ENCODE peak calls at places on chromosomes 3 and 15, in four cellular contexts. One of them, this sample, is unnamed. For H3K9me3, the result is how much of the 10 kb centered on the place peaks cover.

GRCh38 chr3:45976191-45977091 is 19.2 kb downstream of the FYCO1 start:
- DNase-seq in GM12878: no peak
- DNase-seq in transverse colon: no peak
- DNase-seq in esophagus muscularis mucosa: no peak
- DNase-seq in this sample: no peak

GRCh38 chr3:66609660-66610547 is 109.1 kb upstream of the LRIG1 start:
- DNase-seq in GM12878: no peak
- DNase-seq in transverse colon: no peak
- DNase-seq in esophagus muscularis mucosa: no peak
- DNase-seq in this sample: no peak

GRCh38 chr3:37308247-37308646 is 133.9 kb upstream of the LRRFIP2 start:
- DNase-seq in GM12878: no peak
- DNase-seq in transverse colon: no peak
- DNase-seq in esophagus muscularis mucosa: no peak
- DNase-seq in this sample: no peak

GRCh38 chr3:107810195-107811071 is 280.4 kb downstream of the CD47 start:
- DNase-seq in GM12878: peak
- DNase-seq in transverse colon: no peak
- DNase-seq in esophagus muscularis mucosa: no peak
- DNase-seq in this sample: no peak

GRCh38 chr3:115808239-115808638 is 184.9 kb downstream of the GAP43 start:
- DNase-seq in GM12878: no peak
- DNase-seq in transverse colon: no peak
- DNase-seq in esophagus muscularis mucosa: no peak
- DNase-seq in this sample: no peak

GRCh38 chr15:83166218-83166617 is 41.4 kb downstream of the HDGFL3 start:
- DNase-seq in GM12878: no peak
- DNase-seq in transverse colon: no peak
- DNase-seq in esophagus muscularis mucosa: no peak
- DNase-seq in this sample: no peak

GRCh38 chr3:188482929-188483328 is 329.0 kb downstream of the LPP start:
- DNase-seq in GM12878: no peak
- DNase-seq in transverse colon: no peak
- DNase-seq in esophagus muscularis mucosa: no peak
- DNase-seq in this sample: no peak

GRCh38 chr3:120093923-120094775 is at the start of gene GSK3B:
- DNase-seq in GM12878: no peak
- DNase-seq in transverse colon: peak
- DNase-seq in esophagus muscularis mucosa: no peak
- DNase-seq in this sample: peak

GRCh38 chr15:66566963-66567531 is 1.2 kb upstream of the LCTL start:
- DNase-seq in GM12878: peak
- DNase-seq in transverse colon: peak
- DNase-seq in esophagus muscularis mucosa: no peak
- DNase-seq in this sample: peak

GRCh38 chr15:96146711-96147110 is 183.8 kb upstream of the NR2F2 start:
- DNase-seq in GM12878: no peak
- DNase-seq in transverse colon: no peak
- DNase-seq in esophagus muscularis mucosa: no peak
- DNase-seq in this sample: no peak

GRCh38 chr15:100818927-100819326 is 60.7 kb upstream of the ALDH1A3 start:
- DNase-seq in GM12878: no peak
- DNase-seq in transverse colon: no peak
- DNase-seq in esophagus muscularis mucosa: no peak
- DNase-seq in this sample: no peak

GRCh38 chr3:146218880-146219866 is 31.7 kb downstream of the PLSCR4 start:
- DNase-seq in GM12878: no peak
- DNase-seq in transverse colon: peak
- DNase-seq in esophagus muscularis mucosa: no peak
- DNase-seq in this sample: no peak

GRCh38 chr15:90889313-90889730 is 5.0 kb downstream of the FES start:
- DNase-seq in GM12878: no peak
- DNase-seq in transverse colon: no peak
- DNase-seq in esophagus muscularis mucosa: no peak
- DNase-seq in this sample: peak

GRCh38 chr15:82228750-82229149 is 33.8 kb downstream of the EFL1 start:
- DNase-seq in GM12878: no peak
- DNase-seq in transverse colon: no peak
- DNase-seq in esophagus muscularis mucosa: no peak
- DNase-seq in this sample: no peak

GRCh38 chr3:59749291-59749690 is 699.5 kb upstream of the CFAP20DC start:
- DNase-seq in GM12878: no peak
- DNase-seq in transverse colon: no peak
- DNase-seq in esophagus muscularis mucosa: no peak
- DNase-seq in this sample: no peak

GRCh38 chr15:40053234-40054055 is 14.5 kb upstream of the SRP14 start:
- DNase-seq in GM12878: no peak
- DNase-seq in transverse colon: no peak
- DNase-seq in esophagus muscularis mucosa: no peak
- DNase-seq in this sample: peak

GRCh38 chr3:112689989-112690388 is 49.0 kb upstream of the CCDC80 start:
- DNase-seq in GM12878: no peak
- DNase-seq in transverse colon: no peak
- DNase-seq in esophagus muscularis mucosa: no peak
- DNase-seq in this sample: no peak

DNA sequence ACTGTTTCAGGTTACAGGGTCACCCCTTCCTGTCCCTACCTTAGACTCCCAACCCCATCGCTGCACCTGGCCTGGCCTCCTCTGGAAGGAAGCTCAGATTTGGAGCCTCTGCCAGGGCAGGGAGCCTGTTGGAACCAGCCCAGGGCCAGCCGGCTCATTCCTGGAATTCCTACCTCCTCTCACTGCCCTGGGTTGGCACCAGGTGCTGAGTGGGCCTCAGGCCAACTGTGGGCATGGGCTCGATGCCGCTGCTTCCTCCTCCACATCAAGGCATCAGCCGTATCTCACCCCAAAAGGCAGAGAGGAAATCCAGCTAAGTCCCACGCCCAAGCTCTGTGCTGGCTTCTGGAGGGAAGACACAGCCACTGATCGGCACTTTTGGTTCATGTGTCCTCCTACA is 42.1 kb downstream of the KLHL25 start:
- DNase-seq in GM12878: no peak
- DNase-seq in transverse colon: no peak
- DNase-seq in esophagus muscularis mucosa: no peak
- DNase-seq in this sample: peak
- TF ChIP-seq POLR2AphosphoS5 in GM12878: no peak
- TF ChIP-seq POLR2AphosphoS5 in transverse colon: no peak
- TF ChIP-seq POLR2AphosphoS5 in esophagus muscularis mucosa: no peak
- TF ChIP-seq POLR2AphosphoS5 in this sample: no peak

DNA sequence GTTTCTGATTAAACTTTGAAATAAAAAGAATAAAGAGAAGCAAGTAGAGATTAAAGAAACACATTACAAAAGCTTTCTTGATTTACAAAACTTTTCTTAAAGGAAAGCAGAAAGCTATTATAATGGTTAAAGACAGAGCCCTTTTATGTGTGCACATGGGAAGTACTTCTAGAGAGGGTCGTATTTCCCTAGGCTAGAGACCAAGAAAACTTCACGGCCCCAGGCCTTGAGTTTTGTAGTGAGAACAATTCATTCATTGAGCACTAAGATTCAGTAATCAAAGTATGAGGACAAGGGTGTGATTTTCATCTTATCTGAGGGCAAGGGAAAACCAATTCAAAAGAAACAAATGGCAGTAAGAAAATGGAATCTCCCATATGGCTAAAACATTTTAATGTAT is 854.1 kb downstream of the ROBO1 start:
- DNase-seq in GM12878: no peak
- DNase-seq in transverse colon: no peak
- DNase-seq in esophagus muscularis mucosa: no peak
- DNase-seq in this sample: no peak
- TF ChIP-seq POLR2A in GM12878: no peak
- TF ChIP-seq POLR2A in transverse colon: no peak
- TF ChIP-seq POLR2A in esophagus muscularis mucosa: no peak
- TF ChIP-seq POLR2A in this sample: no peak

DNA sequence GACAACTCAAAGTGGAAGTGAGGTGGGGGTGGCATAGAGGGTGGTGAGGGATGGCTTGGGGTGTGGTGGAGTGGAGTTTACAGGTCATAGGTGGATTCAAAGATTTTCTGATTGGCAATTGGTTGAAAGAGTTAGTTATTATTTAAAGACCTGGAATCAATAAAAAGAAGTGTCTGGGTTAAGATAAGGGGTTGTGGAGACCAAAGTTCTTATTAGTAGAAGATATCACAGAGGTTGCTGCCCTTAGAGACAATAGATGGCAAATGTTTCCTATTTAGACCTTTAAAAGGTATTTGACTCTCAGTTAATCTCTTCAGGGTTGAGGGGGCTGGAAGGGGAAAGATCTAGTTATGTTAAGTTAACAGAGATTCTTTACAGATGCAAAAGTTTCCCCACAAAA is 412.3 kb upstream of the TBL1XR1 start:
- DNase-seq in GM12878: no peak
- DNase-seq in transverse colon: no peak
- DNase-seq in esophagus muscularis mucosa: no peak
- DNase-seq in this sample: no peak
- H3K9me3 ChIP-seq in GM12878: under half
- H3K9me3 ChIP-seq in transverse colon: under half
- H3K9me3 ChIP-seq in esophagus muscularis mucosa: under half
- H3K9me3 ChIP-seq in this sample: under half

DNA sequence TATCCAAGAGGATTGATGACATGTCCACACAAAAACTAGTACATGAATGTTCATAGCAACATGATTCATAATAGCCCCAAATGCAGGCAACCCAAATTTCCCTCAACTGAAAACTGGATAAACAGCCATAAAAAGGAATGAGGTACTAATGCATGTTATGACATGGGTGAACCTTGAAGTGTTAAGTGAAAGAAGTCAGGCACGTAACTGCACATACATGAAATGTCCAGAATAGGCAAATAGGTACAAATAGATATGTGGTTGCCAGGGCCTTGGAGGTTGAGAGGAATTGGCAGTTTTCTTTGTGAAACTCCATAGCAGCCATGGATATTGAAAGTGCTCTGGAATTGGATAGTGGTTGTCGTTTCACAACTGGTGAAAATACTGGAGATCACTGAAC is 52.2 kb upstream of the CCR4 start:
- DNase-seq in GM12878: no peak
- DNase-seq in transverse colon: no peak
- DNase-seq in esophagus muscularis mucosa: no peak
- DNase-seq in this sample: no peak
- TF ChIP-seq POLR2AphosphoS5 in GM12878: no peak
- TF ChIP-seq POLR2AphosphoS5 in transverse colon: no peak
- TF ChIP-seq POLR2AphosphoS5 in esophagus muscularis mucosa: no peak
- TF ChIP-seq POLR2AphosphoS5 in this sample: no peak

GRCh38 chr3:196159526-196159925 is 51.7 kb downstream of the ZDHHC19 start:
- DNase-seq in GM12878: no peak
- DNase-seq in transverse colon: no peak
- DNase-seq in esophagus muscularis mucosa: no peak
- DNase-seq in this sample: no peak

GRCh38 chr3:196150481-196150880 is 60.7 kb downstream of the ZDHHC19 start:
- DNase-seq in GM12878: no peak
- DNase-seq in transverse colon: no peak
- DNase-seq in esophagus muscularis mucosa: no peak
- DNase-seq in this sample: no peak

GRCh38 chr3:196159952-196160804 is 51.0 kb downstream of the ZDHHC19 start:
- DNase-seq in GM12878: peak
- DNase-seq in transverse colon: peak
- DNase-seq in esophagus muscularis mucosa: no peak
- DNase-seq in this sample: peak

DNA sequence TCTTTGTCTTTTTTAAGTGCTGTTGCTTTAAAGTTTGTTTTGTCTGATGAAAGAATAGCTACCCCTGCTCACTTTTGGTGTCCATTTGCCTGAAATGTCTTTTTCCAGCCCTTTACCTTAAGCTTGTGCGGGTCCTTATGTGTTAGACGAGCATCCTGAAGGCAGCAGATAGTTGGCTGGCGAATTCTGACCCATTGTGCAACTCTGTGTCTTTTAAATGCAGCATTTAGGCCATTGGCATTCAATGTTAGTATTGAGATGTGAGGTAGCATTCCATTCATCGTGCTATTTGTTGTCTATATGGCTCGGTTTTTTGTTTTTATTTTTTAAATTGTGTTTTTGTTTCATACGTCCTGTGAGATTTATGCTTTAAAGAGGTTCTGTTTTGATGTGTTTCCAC is 55.0 kb downstream of the ZDHHC19 start:
- DNase-seq in GM12878: no peak
- DNase-seq in transverse colon: no peak
- DNase-seq in esophagus muscularis mucosa: no peak
- DNase-seq in this sample: no peak
- TF ChIP-seq POLR2A in GM12878: no peak
- TF ChIP-seq POLR2A in transverse colon: no peak
- TF ChIP-seq POLR2A in esophagus muscularis mucosa: no peak
- TF ChIP-seq POLR2A in this sample: no peak

This sample was measured in spleen.